ENCODE peak calls at places on chromosomes 13 and 19, in eight cellular contexts. One of them, this sample, is unnamed.

GRCh38 chr13:39509616-39510015 is 93.4 kb downstream of the LHFPL6 start:
- DNase-seq in tibial artery: no peak
- DNase-seq in heart right ventricle: no peak
- DNase-seq in trophoblast cell: peak
- DNase-seq in cardiac muscle cell: no peak
- DNase-seq in thyroid gland: no peak
- DNase-seq in PC-3: no peak
- DNase-seq in epithelial cell of prostate: no peak
- DNase-seq in this sample: peak

GRCh38 chr13:102267191-102267590 is 134.7 kb downstream of the FGF14 start:
- DNase-seq in tibial artery: no peak
- DNase-seq in cardiac muscle cell: no peak
- DNase-seq in trophoblast cell: no peak
- DNase-seq in heart right ventricle: no peak
- DNase-seq in epithelial cell of prostate: no peak
- DNase-seq in PC-3: no peak
- DNase-seq in thyroid gland: no peak
- DNase-seq in this sample: no peak

GRCh38 chr13:50670847-50671542 is 172.5 kb downstream of the DLEU7 start:
- DNase-seq in trophoblast cell: no peak
- DNase-seq in tibial artery: no peak
- DNase-seq in cardiac muscle cell: no peak
- DNase-seq in PC-3: no peak
- DNase-seq in epithelial cell of prostate: no peak
- DNase-seq in thyroid gland: no peak
- DNase-seq in heart right ventricle: no peak
- DNase-seq in this sample: no peak

GRCh38 chr19:32606289-32606688 is 25.3 kb downstream of the PDCD5 start:
- DNase-seq in cardiac muscle cell: no peak
- DNase-seq in epithelial cell of prostate: no peak
- DNase-seq in thyroid gland: no peak
- DNase-seq in heart right ventricle: no peak
- DNase-seq in trophoblast cell: no peak
- DNase-seq in tibial artery: no peak
- DNase-seq in PC-3: no peak
- DNase-seq in this sample: no peak

GRCh38 chr13:57629821-57630235 is 1.7 kb upstream of the PCDH17 start:
- DNase-seq in heart right ventricle: peak
- DNase-seq in tibial artery: peak
- DNase-seq in thyroid gland: peak
- DNase-seq in PC-3: peak
- DNase-seq in cardiac muscle cell: peak
- DNase-seq in epithelial cell of prostate: no peak
- DNase-seq in trophoblast cell: peak
- DNase-seq in this sample: no peak

GRCh38 chr19:58558623-58559274 is 338 bp upstream of the UBE2M start:
- DNase-seq in heart right ventricle: peak
- DNase-seq in trophoblast cell: peak
- DNase-seq in thyroid gland: peak
- DNase-seq in tibial artery: peak
- DNase-seq in epithelial cell of prostate: peak
- DNase-seq in cardiac muscle cell: peak
- DNase-seq in PC-3: peak
- DNase-seq in this sample: peak

GRCh38 chr19:13181747-13182388 is 31.7 kb downstream of the IER2 start:
- DNase-seq in thyroid gland: peak
- DNase-seq in cardiac muscle cell: peak
- DNase-seq in epithelial cell of prostate: no peak
- DNase-seq in trophoblast cell: no peak
- DNase-seq in tibial artery: peak
- DNase-seq in heart right ventricle: peak
- DNase-seq in PC-3: peak
- DNase-seq in this sample: peak

GRCh38 chr19:21568816-21569496 is 63.6 kb downstream of the ZNF429 start:
- DNase-seq in thyroid gland: peak
- DNase-seq in cardiac muscle cell: no peak
- DNase-seq in PC-3: no peak
- DNase-seq in tibial artery: peak
- DNase-seq in trophoblast cell: peak
- DNase-seq in epithelial cell of prostate: peak
- DNase-seq in heart right ventricle: peak
- DNase-seq in this sample: no peak

GRCh38 chr19:8251025-8251472 is 41.9 kb downstream of the CERS4 start:
- DNase-seq in tibial artery: peak
- DNase-seq in PC-3: no peak
- DNase-seq in trophoblast cell: no peak
- DNase-seq in heart right ventricle: peak
- DNase-seq in cardiac muscle cell: no peak
- DNase-seq in epithelial cell of prostate: no peak
- DNase-seq in thyroid gland: peak
- DNase-seq in this sample: no peak

GRCh38 chr13:39047560-39047959 is 9.3 kb downstream of the NHLRC3 start:
- DNase-seq in PC-3: peak
- DNase-seq in cardiac muscle cell: no peak
- DNase-seq in thyroid gland: peak
- DNase-seq in trophoblast cell: peak
- DNase-seq in heart right ventricle: no peak
- DNase-seq in tibial artery: no peak
- DNase-seq in epithelial cell of prostate: no peak
- DNase-seq in this sample: no peak

GRCh38 chr13:40336228-40337221 is 329.9 kb downstream of the FOXO1 start:
- DNase-seq in cardiac muscle cell: no peak
- DNase-seq in epithelial cell of prostate: no peak
- DNase-seq in tibial artery: no peak
- DNase-seq in thyroid gland: no peak
- DNase-seq in heart right ventricle: no peak
- DNase-seq in PC-3: no peak
- DNase-seq in trophoblast cell: no peak
- DNase-seq in this sample: no peak

GRCh38 chr19:38072776-38073411 is 151.1 kb downstream of the DPF1 start:
- DNase-seq in heart right ventricle: no peak
- DNase-seq in trophoblast cell: peak
- DNase-seq in cardiac muscle cell: no peak
- DNase-seq in thyroid gland: no peak
- DNase-seq in tibial artery: no peak
- DNase-seq in epithelial cell of prostate: no peak
- DNase-seq in PC-3: no peak
- DNase-seq in this sample: no peak

GRCh38 chr19:38068851-38069250 is 155.2 kb downstream of the DPF1 start:
- DNase-seq in epithelial cell of prostate: no peak
- DNase-seq in PC-3: no peak
- DNase-seq in thyroid gland: no peak
- DNase-seq in tibial artery: no peak
- DNase-seq in heart right ventricle: no peak
- DNase-seq in trophoblast cell: no peak
- DNase-seq in cardiac muscle cell: no peak
- DNase-seq in this sample: no peak

GRCh38 chr19:38071647-38072046 is 152.4 kb downstream of the DPF1 start:
- DNase-seq in trophoblast cell: no peak
- DNase-seq in thyroid gland: no peak
- DNase-seq in heart right ventricle: no peak
- DNase-seq in tibial artery: no peak
- DNase-seq in cardiac muscle cell: no peak
- DNase-seq in PC-3: no peak
- DNase-seq in epithelial cell of prostate: no peak
- DNase-seq in this sample: no peak

GRCh38 chr19:38073806-38074685 is 150.0 kb downstream of the DPF1 start:
- DNase-seq in epithelial cell of prostate: no peak
- DNase-seq in trophoblast cell: peak
- DNase-seq in tibial artery: no peak
- DNase-seq in thyroid gland: no peak
- DNase-seq in cardiac muscle cell: peak
- DNase-seq in PC-3: no peak
- DNase-seq in heart right ventricle: no peak
- DNase-seq in this sample: no peak

GRCh38 chr19:38070573-38070972 is 153.4 kb downstream of the DPF1 start:
- DNase-seq in trophoblast cell: peak
- DNase-seq in epithelial cell of prostate: peak
- DNase-seq in heart right ventricle: no peak
- DNase-seq in PC-3: peak
- DNase-seq in cardiac muscle cell: no peak
- DNase-seq in thyroid gland: peak
- DNase-seq in tibial artery: no peak
- DNase-seq in this sample: no peak
- H3K27ac ChIP-seq in trophoblast cell: no peak
- H3K27ac ChIP-seq in epithelial cell of prostate: peak
- H3K27ac ChIP-seq in heart right ventricle: no peak
- H3K27ac ChIP-seq in PC-3: peak
- H3K27ac ChIP-seq in cardiac muscle cell: no peak
- H3K27ac ChIP-seq in thyroid gland: peak
- H3K27ac ChIP-seq in tibial artery: no peak
- H3K27ac ChIP-seq in this sample: no peak

GRCh38 chr19:49779731-49780578 is 13.2 kb downstream of the AP2A1 start:
- DNase-seq in trophoblast cell: no peak
- DNase-seq in thyroid gland: no peak
- DNase-seq in tibial artery: no peak
- DNase-seq in heart right ventricle: no peak
- DNase-seq in cardiac muscle cell: no peak
- DNase-seq in epithelial cell of prostate: no peak
- DNase-seq in PC-3: no peak
- DNase-seq in this sample: peak
- H3K27ac ChIP-seq in trophoblast cell: no peak
- H3K27ac ChIP-seq in thyroid gland: no peak
- H3K27ac ChIP-seq in tibial artery: no peak
- H3K27ac ChIP-seq in heart right ventricle: peak
- H3K27ac ChIP-seq in cardiac muscle cell: no peak
- H3K27ac ChIP-seq in epithelial cell of prostate: no peak
- H3K27ac ChIP-seq in PC-3: no peak
- H3K27ac ChIP-seq in this sample: peak

GRCh38 chr13:41457589-41458186 is 338 bp downstream of the RGCC start:
- DNase-seq in thyroid gland: no peak
- DNase-seq in tibial artery: no peak
- DNase-seq in PC-3: no peak
- DNase-seq in heart right ventricle: no peak
- DNase-seq in epithelial cell of prostate: no peak
- DNase-seq in cardiac muscle cell: no peak
- DNase-seq in trophoblast cell: peak
- DNase-seq in this sample: peak

GRCh38 chr13:41456768-41457588 is at the start of gene RGCC:
- DNase-seq in PC-3: peak
- DNase-seq in tibial artery: peak
- DNase-seq in epithelial cell of prostate: no peak
- DNase-seq in thyroid gland: peak
- DNase-seq in trophoblast cell: peak
- DNase-seq in cardiac muscle cell: peak
- DNase-seq in heart right ventricle: peak
- DNase-seq in this sample: peak

GRCh38 chr13:41458939-41459753 is 1.8 kb downstream of the RGCC start:
- DNase-seq in thyroid gland: peak
- DNase-seq in trophoblast cell: peak
- DNase-seq in tibial artery: peak
- DNase-seq in epithelial cell of prostate: peak
- DNase-seq in PC-3: peak
- DNase-seq in cardiac muscle cell: peak
- DNase-seq in heart right ventricle: peak
- DNase-seq in this sample: peak

GRCh38 chr13:41459754-41460111 is 2.4 kb downstream of the RGCC start:
- DNase-seq in thyroid gland: no peak
- DNase-seq in epithelial cell of prostate: no peak
- DNase-seq in cardiac muscle cell: no peak
- DNase-seq in heart right ventricle: no peak
- DNase-seq in tibial artery: no peak
- DNase-seq in PC-3: no peak
- DNase-seq in trophoblast cell: no peak
- DNase-seq in this sample: peak

DNA sequence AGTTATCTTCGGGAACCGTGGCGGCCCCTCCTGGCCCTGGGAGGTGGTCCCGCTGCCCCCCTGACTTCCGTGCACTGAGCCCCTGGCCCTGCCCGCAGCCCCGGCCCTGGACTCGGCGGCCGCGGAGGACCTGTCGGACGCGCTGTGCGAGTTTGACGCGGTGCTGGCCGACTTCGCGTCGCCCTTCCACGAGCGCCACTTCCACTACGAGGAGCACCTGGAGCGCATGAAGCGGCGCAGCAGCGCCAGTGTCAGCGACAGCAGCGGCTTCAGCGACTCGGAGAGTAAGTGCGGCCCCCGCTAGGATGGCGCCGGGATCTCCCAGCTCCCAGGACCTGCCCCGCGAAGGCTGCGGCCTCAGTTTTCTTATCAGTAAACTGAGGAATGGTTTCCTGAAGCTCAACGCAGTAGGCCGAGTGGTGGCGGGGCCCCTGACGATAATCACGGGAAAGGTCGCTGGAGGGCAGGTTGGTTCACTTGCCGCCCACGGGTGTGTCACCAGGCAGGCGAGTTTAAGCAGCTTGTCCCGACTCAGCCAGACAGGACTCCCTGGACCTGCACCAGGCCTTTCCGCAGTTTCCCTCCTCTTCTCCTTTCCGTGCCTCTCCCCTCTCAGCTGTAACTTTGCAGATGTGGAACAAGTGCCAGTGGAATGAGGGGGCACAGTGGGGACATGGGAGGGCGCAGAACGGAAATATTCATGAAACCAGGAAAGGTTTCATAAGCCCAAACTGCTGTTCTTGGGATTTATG is 1.0 kb downstream of the RGCC start:
- DNase-seq in tibial artery: no peak
- DNase-seq in PC-3: peak
- DNase-seq in cardiac muscle cell: peak
- DNase-seq in trophoblast cell: peak
- DNase-seq in heart right ventricle: no peak
- DNase-seq in thyroid gland: peak
- DNase-seq in epithelial cell of prostate: no peak
- DNase-seq in this sample: peak
- H3K27ac ChIP-seq in tibial artery: peak
- H3K27ac ChIP-seq in PC-3: no peak
- H3K27ac ChIP-seq in cardiac muscle cell: no peak
- H3K27ac ChIP-seq in trophoblast cell: no peak
- H3K27ac ChIP-seq in heart right ventricle: peak
- H3K27ac ChIP-seq in thyroid gland: peak
- H3K27ac ChIP-seq in epithelial cell of prostate: no peak
- H3K27ac ChIP-seq in this sample: peak

DNA sequence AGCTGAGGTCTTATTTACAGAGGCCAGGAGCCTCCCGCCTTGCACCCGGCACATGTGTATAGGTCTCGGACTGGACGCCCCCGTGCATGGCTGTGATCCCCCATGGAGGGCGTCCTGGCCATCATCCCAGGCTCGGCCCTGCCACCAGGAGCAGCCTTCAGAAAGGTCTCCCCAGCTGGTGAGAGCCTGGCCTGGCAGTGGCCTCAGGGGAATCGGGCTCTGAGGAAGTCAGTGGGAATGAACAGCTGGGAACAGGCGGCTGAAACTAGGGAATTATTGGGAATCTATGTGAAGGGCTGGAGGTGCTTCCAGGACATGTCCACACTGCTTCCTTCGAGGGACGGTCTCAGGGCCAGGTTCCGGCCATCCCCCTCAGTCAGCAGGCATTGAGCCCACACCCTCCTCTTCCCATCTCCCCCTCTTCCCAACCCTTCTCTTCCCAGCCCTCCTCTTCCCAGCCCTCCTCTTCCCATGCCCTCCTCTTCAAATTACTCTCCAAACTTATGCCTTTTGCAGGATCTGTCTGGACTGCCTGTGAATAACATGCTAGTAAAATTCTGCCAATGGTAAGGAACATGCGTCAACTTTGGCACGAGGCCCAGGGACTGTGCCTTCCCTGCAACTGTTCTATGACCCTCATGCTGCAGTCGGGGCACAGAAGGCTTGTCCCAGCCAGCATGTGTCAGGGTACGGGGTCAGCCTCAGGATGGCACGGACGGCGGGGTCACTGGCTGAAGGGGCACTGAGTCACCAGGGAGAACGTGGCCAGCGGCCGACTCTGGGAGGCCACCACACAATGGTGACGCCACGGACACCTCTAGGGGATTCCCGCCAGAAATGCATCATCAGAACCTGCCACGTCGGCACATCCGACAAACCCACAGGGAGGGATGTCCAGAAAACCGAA is 24.2 kb upstream of the C13orf46 start:
- DNase-seq in PC-3: peak
- DNase-seq in cardiac muscle cell: no peak
- DNase-seq in trophoblast cell: no peak
- DNase-seq in tibial artery: peak
- DNase-seq in thyroid gland: peak
- DNase-seq in heart right ventricle: peak
- DNase-seq in epithelial cell of prostate: no peak
- DNase-seq in this sample: no peak
- H3K27ac ChIP-seq in PC-3: peak
- H3K27ac ChIP-seq in cardiac muscle cell: no peak
- H3K27ac ChIP-seq in trophoblast cell: no peak
- H3K27ac ChIP-seq in tibial artery: peak
- H3K27ac ChIP-seq in thyroid gland: peak
- H3K27ac ChIP-seq in heart right ventricle: peak
- H3K27ac ChIP-seq in epithelial cell of prostate: no peak
- H3K27ac ChIP-seq in this sample: no peak

This sample was measured in OCI-LY7.